ENCODE peak calls at places on chromosomes 13 and 19, in ten cellular contexts. J, R, D, Q, E, O, B, K, M and Z are unnamed samples.

GRCh38 chr13:75372517-75372916 is 109.5 kb downstream of the TBC1D4 start:
- DNase-seq in J (no peak), R (no peak), D (no peak), Q (peak; percentile 62), E (peak; percentile 70), O (peak; percentile 44), B (no peak), K (peak; percentile 20), M (no peak), Z (no peak)

GRCh38 chr13:47417485-47417884 is 520.6 kb upstream of the HTR2A start:
- DNase-seq in J (no peak), R (no peak), D (no peak), Q (no peak), E (no peak), O (no peak), B (no peak), K (no peak), M (no peak), Z (no peak)

GRCh38 chr19:32343550-32344262 is 1.7 kb upstream of the ZNF507 start:
- DNase-seq in J (no peak), R (no peak), D (no peak), Q (no peak), E (no peak), O (no peak), B (no peak), K (no peak), M (no peak), Z (no peak)

GRCh38 chr13:36725936-36726335 is 52.1 kb downstream of the SERTM1 start:
- DNase-seq in J (no peak), R (no peak), D (no peak), Q (no peak), E (no peak), O (no peak), B (no peak), K (no peak), M (no peak), Z (no peak)

GRCh38 chr19:13881231-13881691 is 4.3 kb downstream of the NANOS3 start:
- DNase-seq in J (peak; percentile 55), R (no peak), D (no peak), Q (peak; percentile 27), E (no peak), O (peak; percentile 33), B (no peak), K (no peak), M (no peak), Z (no peak)

GRCh38 chr19:1529430-1529816 is 5.5 kb downstream of the PLK5 start:
- DNase-seq in J (no peak), R (no peak), D (no peak), Q (no peak), E (no peak), O (no peak), B (no peak), K (no peak), M (no peak), Z (no peak)

GRCh38 chr13:27659466-27659865 is 37.8 kb downstream of the POLR1D start:
- DNase-seq in J (no peak), R (no peak), D (no peak), Q (no peak), E (no peak), O (no peak), B (no peak), K (no peak), M (no peak), Z (no peak)

GRCh38 chr13:107866666-107867623 is 348.4 kb downstream of the LIG4 start:
- DNase-seq in J (peak; percentile 25), R (peak; percentile 21), D (no peak), Q (peak; percentile 66), E (no peak), O (peak; percentile 78), B (peak; percentile 12), K (no peak), M (no peak), Z (peak; percentile 61)

GRCh38 chr13:67935655-67936054 is 705.5 kb upstream of the PCDH9 start:
- DNase-seq in J (no peak), R (no peak), D (no peak), Q (no peak), E (no peak), O (no peak), B (no peak), K (no peak), M (no peak), Z (no peak)

GRCh38 chr19:38047641-38048040 is 140.6 kb downstream of the SIPA1L3 start:
- DNase-seq in J (no peak), R (no peak), D (no peak), Q (no peak), E (no peak), O (peak; percentile 50), B (no peak), K (no peak), M (no peak), Z (no peak)

GRCh38 chr19:34502582-34503545 is 21.3 kb downstream of the WTIP start:
- DNase-seq in J (no peak), R (no peak), D (no peak), Q (peak; percentile 33), E (no peak), O (peak; percentile 21), B (no peak), K (peak; percentile 39), M (no peak), Z (no peak)

GRCh38 chr19:4534836-4535658 is at the start of gene PLIN5:
- DNase-seq in J (peak; percentile 47), R (peak; percentile 74), D (peak; percentile 48), Q (peak; percentile 26), E (peak; percentile 50), O (peak; percentile 95), B (peak; percentile 97), K (no peak), M (no peak), Z (no peak)

GRCh38 chr19:1503089-1503924 is 9.5 kb downstream of the ADAMTSL5 start:
- DNase-seq in J (peak; percentile 83), R (no peak), D (peak; percentile 61), Q (peak; percentile 32), E (peak; percentile 54), O (peak; percentile 83), B (peak; percentile 56), K (peak; percentile 42), M (peak; percentile 53), Z (no peak)

GRCh38 chr13:21568854-21569253 is 35.1 kb downstream of the MICU2 start:
- DNase-seq in J (no peak), R (no peak), D (no peak), Q (no peak), E (no peak), O (no peak), B (no peak), K (no peak), M (no peak), Z (no peak)